ENCODE peak calls at places on chromosomes 5 and 9, in nine cellular contexts. One of them, this sample, is unnamed.
A peak's percentile ranks its signal among the peaks of the same experiment; 100 is the strongest.

GRCh38 chr9:97981828-97982164 is 1.3 kb upstream of the ANP32B start:
- DNase-seq in GM23338: no peak
- DNase-seq in GM23248: peak; percentile 55
- DNase-seq in HCT116: no peak
- DNase-seq in hepatocyte: no peak
- DNase-seq in PC-3: no peak
- DNase-seq in SK-N-SH: no peak
- DNase-seq in neural progenitor cell: no peak
- DNase-seq in MM.1S: no peak
- DNase-seq in this sample: peak; percentile 29

GRCh38 chr9:109317979-109318671 is 2.7 kb downstream of the EPB41L4B start:
- DNase-seq in MM.1S: no peak
- DNase-seq in neural progenitor cell: peak; percentile 50
- DNase-seq in GM23338: peak; percentile 93
- DNase-seq in PC-3: peak; percentile 39
- DNase-seq in HCT116: no peak
- DNase-seq in hepatocyte: no peak
- DNase-seq in SK-N-SH: no peak
- DNase-seq in GM23248: no peak
- DNase-seq in this sample: no peak

GRCh38 chr5:21774791-21775190 is 1078.4 kb downstream of the CDH12 start:
- DNase-seq in SK-N-SH: no peak
- DNase-seq in neural progenitor cell: no peak
- DNase-seq in MM.1S: no peak
- DNase-seq in HCT116: no peak
- DNase-seq in GM23338: no peak
- DNase-seq in PC-3: peak; percentile 100
- DNase-seq in GM23248: no peak
- DNase-seq in hepatocyte: no peak
- DNase-seq in this sample: no peak

GRCh38 chr9:111992523-111992922 is 95.9 kb downstream of the UGCG start:
- DNase-seq in hepatocyte: no peak
- DNase-seq in GM23248: peak; percentile 79
- DNase-seq in neural progenitor cell: no peak
- DNase-seq in PC-3: peak; percentile 79
- DNase-seq in GM23338: no peak
- DNase-seq in HCT116: peak; percentile 61
- DNase-seq in MM.1S: peak; percentile 76
- DNase-seq in SK-N-SH: no peak
- DNase-seq in this sample: no peak

GRCh38 chr5:123116063-123116462 is 27.0 kb downstream of the PRDM6 start:
- DNase-seq in PC-3: no peak
- DNase-seq in SK-N-SH: no peak
- DNase-seq in neural progenitor cell: no peak
- DNase-seq in MM.1S: no peak
- DNase-seq in GM23248: peak; percentile 78
- DNase-seq in GM23338: no peak
- DNase-seq in HCT116: no peak
- DNase-seq in hepatocyte: no peak
- DNase-seq in this sample: no peak

GRCh38 chr5:171893290-171893890 is 107.8 kb downstream of the SMIM23 start:
- DNase-seq in SK-N-SH: no peak
- DNase-seq in MM.1S: no peak
- DNase-seq in GM23248: peak; percentile 89
- DNase-seq in GM23338: no peak
- DNase-seq in HCT116: no peak
- DNase-seq in neural progenitor cell: no peak
- DNase-seq in PC-3: no peak
- DNase-seq in hepatocyte: no peak
- DNase-seq in this sample: no peak

GRCh38 chr9:17938256-17938655 is 359.4 kb downstream of the SH3GL2 start:
- DNase-seq in HCT116: no peak
- DNase-seq in PC-3: no peak
- DNase-seq in neural progenitor cell: no peak
- DNase-seq in GM23248: no peak
- DNase-seq in GM23338: no peak
- DNase-seq in MM.1S: no peak
- DNase-seq in SK-N-SH: no peak
- DNase-seq in hepatocyte: no peak
- DNase-seq in this sample: no peak

GRCh38 chr5:80754900-80755299 is 100.1 kb upstream of the DHFR start:
- DNase-seq in PC-3: no peak
- DNase-seq in neural progenitor cell: peak; percentile 89
- DNase-seq in SK-N-SH: no peak
- DNase-seq in hepatocyte: no peak
- DNase-seq in GM23338: no peak
- DNase-seq in MM.1S: peak; percentile 38
- DNase-seq in GM23248: peak; percentile 24
- DNase-seq in HCT116: no peak
- DNase-seq in this sample: peak; percentile 51

GRCh38 chr9:125432715-125433385 is 171.2 kb downstream of the GAPVD1 start:
- DNase-seq in PC-3: no peak
- DNase-seq in GM23338: no peak
- DNase-seq in SK-N-SH: no peak
- DNase-seq in GM23248: no peak
- DNase-seq in hepatocyte: no peak
- DNase-seq in HCT116: no peak
- DNase-seq in neural progenitor cell: no peak
- DNase-seq in MM.1S: no peak
- DNase-seq in this sample: no peak

GRCh38 chr5:144169904-144170275 is 569 bp downstream of the YIPF5 start:
- DNase-seq in GM23248: no peak
- DNase-seq in GM23338: no peak
- DNase-seq in HCT116: no peak
- DNase-seq in neural progenitor cell: no peak
- DNase-seq in PC-3: no peak
- DNase-seq in MM.1S: no peak
- DNase-seq in SK-N-SH: no peak
- DNase-seq in hepatocyte: no peak
- DNase-seq in this sample: no peak

GRCh38 chr5:153504726-153505125 is 14.3 kb downstream of the GRIA1 start:
- DNase-seq in GM23338: no peak
- DNase-seq in PC-3: no peak
- DNase-seq in hepatocyte: no peak
- DNase-seq in MM.1S: no peak
- DNase-seq in GM23248: no peak
- DNase-seq in HCT116: no peak
- DNase-seq in neural progenitor cell: no peak
- DNase-seq in SK-N-SH: no peak
- DNase-seq in this sample: no peak

GRCh38 chr9:76456202-76456926 is 2.6 kb upstream of the GCNT1 start:
- DNase-seq in MM.1S: peak; percentile 71
- DNase-seq in GM23338: peak; percentile 72
- DNase-seq in hepatocyte: peak; percentile 88
- DNase-seq in SK-N-SH: no peak
- DNase-seq in HCT116: no peak
- DNase-seq in PC-3: peak; percentile 7
- DNase-seq in neural progenitor cell: peak; percentile 40
- DNase-seq in GM23248: peak; percentile 23
- DNase-seq in this sample: peak; percentile 88

GRCh38 chr9:14262836-14263235 is 51.1 kb downstream of the NFIB start:
- DNase-seq in GM23338: no peak
- DNase-seq in MM.1S: no peak
- DNase-seq in SK-N-SH: no peak
- DNase-seq in HCT116: no peak
- DNase-seq in neural progenitor cell: no peak
- DNase-seq in GM23248: no peak
- DNase-seq in hepatocyte: no peak
- DNase-seq in PC-3: no peak
- DNase-seq in this sample: no peak

GRCh38 chr5:65873181-65873580 is 53.2 kb upstream of the ERBIN start:
- DNase-seq in HCT116: no peak
- DNase-seq in SK-N-SH: no peak
- DNase-seq in GM23338: no peak
- DNase-seq in hepatocyte: no peak
- DNase-seq in GM23248: peak; percentile 46
- DNase-seq in PC-3: peak; percentile 22
- DNase-seq in MM.1S: no peak
- DNase-seq in neural progenitor cell: no peak
- DNase-seq in this sample: no peak

GRCh38 chr5:2883771-2884170 is 132.3 kb upstream of the IRX2 start:
- DNase-seq in GM23248: no peak
- DNase-seq in MM.1S: no peak
- DNase-seq in SK-N-SH: no peak
- DNase-seq in PC-3: no peak
- DNase-seq in neural progenitor cell: no peak
- DNase-seq in GM23338: no peak
- DNase-seq in HCT116: no peak
- DNase-seq in hepatocyte: no peak
- DNase-seq in this sample: no peak

GRCh38 chr5:132788990-132789886 is 12.2 kb upstream of the SEPTIN8 start:
- DNase-seq in neural progenitor cell: no peak
- DNase-seq in MM.1S: no peak
- DNase-seq in PC-3: no peak
- DNase-seq in HCT116: no peak
- DNase-seq in GM23338: no peak
- DNase-seq in GM23248: no peak
- DNase-seq in hepatocyte: no peak
- DNase-seq in SK-N-SH: no peak
- DNase-seq in this sample: no peak

DNA sequence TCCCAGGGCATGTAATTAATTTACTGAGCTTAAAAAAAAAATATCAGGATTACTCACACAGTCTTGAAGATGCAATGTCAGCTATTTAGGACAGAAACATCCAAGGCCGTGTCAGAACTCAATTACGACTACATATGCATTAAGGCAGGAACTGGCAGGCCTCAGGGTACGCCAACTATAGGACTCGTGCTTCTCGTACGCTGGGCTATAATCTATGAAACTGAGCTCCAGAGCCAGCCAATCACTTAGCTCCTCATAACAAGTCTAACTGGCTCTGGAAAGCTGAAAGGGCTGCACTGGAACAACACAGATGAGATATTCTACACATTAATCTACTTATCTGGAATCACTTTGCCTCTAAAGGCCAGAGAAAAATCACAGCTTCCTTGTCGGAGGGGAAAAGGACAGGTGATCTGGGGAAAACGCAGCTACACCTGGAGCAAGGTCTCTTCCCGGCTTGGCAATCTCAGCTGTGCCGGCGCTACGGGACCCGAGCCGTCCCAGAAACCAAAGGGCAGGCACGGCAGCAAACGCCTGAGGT is 212.0 kb downstream of the DEPDC1B start:
- DNase-seq in MM.1S: no peak
- DNase-seq in HCT116: no peak
- DNase-seq in PC-3: peak; percentile 35
- DNase-seq in GM23338: no peak
- DNase-seq in SK-N-SH: peak; percentile 57
- DNase-seq in hepatocyte: peak; percentile 46
- DNase-seq in GM23248: peak; percentile 13
- DNase-seq in neural progenitor cell: no peak
- DNase-seq in this sample: no peak
- TF ChIP-seq EZH2phosphoT487 in MM.1S: no peak
- TF ChIP-seq EZH2phosphoT487 in HCT116: no peak
- TF ChIP-seq EZH2phosphoT487 in PC-3: no peak
- TF ChIP-seq EZH2phosphoT487 in GM23338: no peak
- TF ChIP-seq EZH2phosphoT487 in SK-N-SH: no peak
- TF ChIP-seq EZH2phosphoT487 in hepatocyte: no peak
- TF ChIP-seq EZH2phosphoT487 in GM23248: no peak
- TF ChIP-seq EZH2phosphoT487 in neural progenitor cell: no peak
- TF ChIP-seq EZH2phosphoT487 in this sample: no peak

GRCh38 chr9:30815585-30815984 is 1568.9 kb upstream of the ACO1 start:
- DNase-seq in MM.1S: no peak
- DNase-seq in HCT116: no peak
- DNase-seq in GM23248: no peak
- DNase-seq in neural progenitor cell: peak; percentile 2
- DNase-seq in SK-N-SH: no peak
- DNase-seq in PC-3: no peak
- DNase-seq in GM23338: peak; percentile 24
- DNase-seq in hepatocyte: no peak
- DNase-seq in this sample: no peak
- TF ChIP-seq EZH2phosphoT487 in MM.1S: no peak
- TF ChIP-seq EZH2phosphoT487 in HCT116: no peak
- TF ChIP-seq EZH2phosphoT487 in GM23248: no peak
- TF ChIP-seq EZH2phosphoT487 in neural progenitor cell: no peak
- TF ChIP-seq EZH2phosphoT487 in SK-N-SH: no peak
- TF ChIP-seq EZH2phosphoT487 in PC-3: no peak
- TF ChIP-seq EZH2phosphoT487 in GM23338: no peak
- TF ChIP-seq EZH2phosphoT487 in hepatocyte: no peak
- TF ChIP-seq EZH2phosphoT487 in this sample: no peak

DNA sequence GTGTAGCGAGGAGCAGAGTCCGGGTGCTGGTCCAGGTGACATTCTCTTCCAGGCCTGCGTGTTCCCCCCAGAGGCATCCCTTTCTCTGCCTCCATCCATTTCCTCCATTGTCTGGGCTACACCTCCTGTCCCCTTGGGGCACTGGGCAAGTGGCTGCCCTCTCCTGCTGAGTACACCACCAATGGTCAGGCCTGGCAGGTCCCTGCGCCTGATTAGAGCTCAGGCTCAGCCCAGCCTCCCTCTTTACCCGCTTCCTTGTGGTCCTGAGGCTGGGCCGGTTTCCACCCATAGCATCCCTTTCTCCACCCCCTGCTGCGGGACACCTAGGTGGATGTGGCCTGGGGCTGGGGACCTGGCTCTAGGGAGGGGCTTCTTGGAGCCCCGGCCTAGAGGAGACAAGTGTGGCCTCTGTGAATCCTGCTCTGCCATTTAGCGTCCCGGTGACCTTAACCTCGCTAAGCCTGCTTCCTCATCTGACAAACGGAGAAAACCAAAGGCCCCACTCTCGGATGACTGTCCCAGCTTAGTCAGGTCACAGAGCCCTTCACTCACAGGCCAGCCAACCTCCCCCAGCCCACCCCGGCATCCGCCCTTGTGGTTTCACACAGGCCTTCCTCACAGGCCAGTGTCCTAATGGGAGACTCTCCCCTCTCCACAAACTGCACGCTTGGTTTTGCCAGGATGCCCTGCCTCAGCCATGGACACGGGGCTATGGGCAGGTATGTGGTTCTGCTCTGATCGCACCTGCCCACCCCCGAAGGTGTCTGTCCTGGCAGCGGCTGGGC is 12.9 kb downstream of the DOLPP1 start:
- DNase-seq in HCT116: no peak
- DNase-seq in PC-3: no peak
- DNase-seq in SK-N-SH: no peak
- DNase-seq in GM23248: no peak
- DNase-seq in hepatocyte: no peak
- DNase-seq in MM.1S: no peak
- DNase-seq in GM23338: no peak
- DNase-seq in neural progenitor cell: no peak
- DNase-seq in this sample: no peak
- TF ChIP-seq EZH2phosphoT487 in HCT116: no peak
- TF ChIP-seq EZH2phosphoT487 in PC-3: no peak
- TF ChIP-seq EZH2phosphoT487 in SK-N-SH: no peak
- TF ChIP-seq EZH2phosphoT487 in GM23248: no peak
- TF ChIP-seq EZH2phosphoT487 in hepatocyte: no peak
- TF ChIP-seq EZH2phosphoT487 in MM.1S: no peak
- TF ChIP-seq EZH2phosphoT487 in GM23338: no peak
- TF ChIP-seq EZH2phosphoT487 in neural progenitor cell: no peak
- TF ChIP-seq EZH2phosphoT487 in this sample: no peak

DNA sequence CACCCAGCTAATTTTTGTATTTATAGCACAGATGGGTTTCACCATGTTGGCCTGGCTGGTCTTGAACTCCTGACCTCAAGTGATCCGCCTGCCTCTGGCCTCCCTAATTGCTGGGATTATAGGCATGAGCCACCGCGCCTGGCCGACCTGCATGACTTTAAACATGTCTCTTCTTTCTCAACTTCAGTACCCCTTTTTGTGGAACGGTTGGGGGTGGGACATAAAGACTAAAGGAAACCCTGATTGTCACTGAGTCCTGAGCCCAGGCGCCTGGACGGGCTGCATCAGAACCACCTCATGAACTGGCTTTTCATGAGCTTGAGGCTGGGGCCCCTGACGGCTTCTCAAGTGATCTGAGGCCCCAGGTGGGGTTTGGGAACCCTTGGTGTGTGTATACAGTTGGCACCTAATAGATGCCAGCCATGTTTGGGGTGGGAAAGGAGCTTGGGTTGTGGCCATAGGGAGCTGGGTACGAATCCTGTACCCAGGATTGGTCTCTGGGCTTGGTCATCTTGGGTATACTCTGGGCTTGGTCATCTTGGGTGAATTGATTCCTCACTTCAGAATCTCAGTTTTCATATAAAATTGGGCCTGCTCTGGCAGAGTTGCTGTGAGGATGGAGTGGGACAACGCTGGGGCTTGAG is 2.2 kb downstream of the GRK6 start:
- DNase-seq in GM23338: no peak
- DNase-seq in SK-N-SH: no peak
- DNase-seq in neural progenitor cell: no peak
- DNase-seq in MM.1S: no peak
- DNase-seq in GM23248: no peak
- DNase-seq in HCT116: no peak
- DNase-seq in PC-3: no peak
- DNase-seq in hepatocyte: no peak
- DNase-seq in this sample: no peak
- TF ChIP-seq EZH2phosphoT487 in GM23338: no peak
- TF ChIP-seq EZH2phosphoT487 in SK-N-SH: no peak
- TF ChIP-seq EZH2phosphoT487 in neural progenitor cell: no peak
- TF ChIP-seq EZH2phosphoT487 in MM.1S: no peak
- TF ChIP-seq EZH2phosphoT487 in GM23248: no peak
- TF ChIP-seq EZH2phosphoT487 in HCT116: no peak
- TF ChIP-seq EZH2phosphoT487 in PC-3: no peak
- TF ChIP-seq EZH2phosphoT487 in hepatocyte: no peak
- TF ChIP-seq EZH2phosphoT487 in this sample: no peak

This sample was measured in OCI-LY7.